ENCODE peak calls at places on chromosomes 13 and 19, in six cellular contexts. One of them, this sample, is unnamed.

GRCh38 chr13:112253631-112254030 is 122.5 kb upstream of the SPACA7 start:
- DNase-seq in neuronal stem cell: no peak
- DNase-seq in IMR-90: no peak
- DNase-seq in trophoblast cell: no peak
- DNase-seq in mesenchymal stem cell: no peak
- DNase-seq in H1: no peak
- DNase-seq in this sample: no peak

GRCh38 chr13:42777476-42777875 is 3.9 kb upstream of the FAM216B start:
- DNase-seq in neuronal stem cell: no peak
- DNase-seq in IMR-90: peak; percentile 28
- DNase-seq in trophoblast cell: no peak
- DNase-seq in mesenchymal stem cell: no peak
- DNase-seq in H1: no peak
- DNase-seq in this sample: no peak

GRCh38 chr19:19211499-19212432 is at the start of gene NCAN:
- DNase-seq in neuronal stem cell: peak; percentile 42
- DNase-seq in IMR-90: no peak
- DNase-seq in trophoblast cell: no peak
- DNase-seq in mesenchymal stem cell: no peak
- DNase-seq in H1: no peak
- DNase-seq in this sample: peak; percentile 48

GRCh38 chr13:113748862-113749451 is 10.1 kb upstream of the TMEM255B start:
- DNase-seq in neuronal stem cell: no peak
- DNase-seq in IMR-90: no peak
- DNase-seq in trophoblast cell: no peak
- DNase-seq in mesenchymal stem cell: no peak
- DNase-seq in H1: no peak
- DNase-seq in this sample: no peak

GRCh38 chr13:66329988-66330429 is 900.1 kb downstream of the PCDH9 start:
- DNase-seq in neuronal stem cell: no peak
- DNase-seq in IMR-90: peak; percentile 37
- DNase-seq in trophoblast cell: no peak
- DNase-seq in mesenchymal stem cell: no peak
- DNase-seq in H1: no peak
- DNase-seq in this sample: no peak

GRCh38 chr19:34236035-34236793 is 18.1 kb upstream of the GARRE1 start:
- DNase-seq in neuronal stem cell: no peak
- DNase-seq in IMR-90: peak; percentile 82
- DNase-seq in trophoblast cell: no peak
- DNase-seq in mesenchymal stem cell: peak; percentile 74
- DNase-seq in H1: no peak
- DNase-seq in this sample: no peak

GRCh38 chr13:93552596-93552995 is 326.0 kb downstream of the GPC6 start:
- DNase-seq in neuronal stem cell: no peak
- DNase-seq in IMR-90: no peak
- DNase-seq in trophoblast cell: peak; percentile 13
- DNase-seq in mesenchymal stem cell: no peak
- DNase-seq in H1: no peak
- DNase-seq in this sample: peak; percentile 73

GRCh38 chr13:91349992-91350911 is 2.8 kb downstream of the MIR17HG start:
- DNase-seq in neuronal stem cell: no peak
- DNase-seq in IMR-90: no peak
- DNase-seq in trophoblast cell: no peak
- DNase-seq in mesenchymal stem cell: no peak
- DNase-seq in H1: no peak
- DNase-seq in this sample: no peak

GRCh38 chr13:37959284-37959683 is 89.7 kb upstream of the TRPC4 start:
- DNase-seq in neuronal stem cell: no peak
- DNase-seq in IMR-90: no peak
- DNase-seq in trophoblast cell: no peak
- DNase-seq in mesenchymal stem cell: no peak
- DNase-seq in H1: no peak
- DNase-seq in this sample: no peak

GRCh38 chr19:45711851-45712698 is 18.6 kb downstream of the FBXO46 start:
- DNase-seq in neuronal stem cell: no peak
- DNase-seq in IMR-90: no peak
- DNase-seq in trophoblast cell: no peak
- DNase-seq in mesenchymal stem cell: no peak
- DNase-seq in H1: no peak
- DNase-seq in this sample: no peak

GRCh38 chr13:80742027-80742426 is 401.1 kb upstream of the SPRY2 start:
- DNase-seq in neuronal stem cell: no peak
- DNase-seq in IMR-90: no peak
- DNase-seq in trophoblast cell: no peak
- DNase-seq in mesenchymal stem cell: peak; percentile 36
- DNase-seq in H1: no peak
- DNase-seq in this sample: no peak

GRCh38 chr19:33432408-33433170 is 59.1 kb downstream of the CEBPG start:
- DNase-seq in neuronal stem cell: no peak
- DNase-seq in IMR-90: no peak
- DNase-seq in trophoblast cell: no peak
- DNase-seq in mesenchymal stem cell: no peak
- DNase-seq in H1: no peak
- DNase-seq in this sample: no peak

GRCh38 chr13:113735194-113735593 is 23.8 kb upstream of the TMEM255B start:
- DNase-seq in neuronal stem cell: no peak
- DNase-seq in IMR-90: no peak
- DNase-seq in trophoblast cell: no peak
- DNase-seq in mesenchymal stem cell: no peak
- DNase-seq in H1: no peak
- DNase-seq in this sample: no peak

GRCh38 chr19:52190679-52191293 is 934 bp downstream of the PPP2R1A start:
- DNase-seq in neuronal stem cell: peak; percentile 27
- DNase-seq in IMR-90: peak; percentile 46
- DNase-seq in trophoblast cell: peak; percentile 57
- DNase-seq in mesenchymal stem cell: peak; percentile 56
- DNase-seq in H1: no peak
- DNase-seq in this sample: peak; percentile 41

GRCh38 chr13:45765464-45765863 is 63.3 kb downstream of the CBY2 start:
- DNase-seq in neuronal stem cell: no peak
- DNase-seq in IMR-90: peak; percentile 11
- DNase-seq in trophoblast cell: no peak
- DNase-seq in mesenchymal stem cell: no peak
- DNase-seq in H1: no peak
- DNase-seq in this sample: peak; percentile 20

GRCh38 chr13:113726961-113727411 is 32.0 kb upstream of the TMEM255B start:
- DNase-seq in neuronal stem cell: no peak
- DNase-seq in IMR-90: peak; percentile 31
- DNase-seq in trophoblast cell: no peak
- DNase-seq in mesenchymal stem cell: no peak
- DNase-seq in H1: no peak
- DNase-seq in this sample: no peak

GRCh38 chr19:4372630-4373367 is 27.5 kb downstream of the SH3GL1 start:
- DNase-seq in neuronal stem cell: no peak
- DNase-seq in IMR-90: no peak
- DNase-seq in trophoblast cell: peak; percentile 44
- DNase-seq in mesenchymal stem cell: no peak
- DNase-seq in H1: no peak
- DNase-seq in this sample: no peak

GRCh38 chr19:4371898-4372629 is 28.3 kb downstream of the SH3GL1 start:
- DNase-seq in neuronal stem cell: no peak
- DNase-seq in IMR-90: no peak
- DNase-seq in trophoblast cell: no peak
- DNase-seq in mesenchymal stem cell: no peak
- DNase-seq in H1: no peak
- DNase-seq in this sample: no peak

GRCh38 chr19:4375164-4375619 is 25.2 kb downstream of the SH3GL1 start:
- DNase-seq in neuronal stem cell: no peak
- DNase-seq in IMR-90: no peak
- DNase-seq in trophoblast cell: peak; percentile 99
- DNase-seq in mesenchymal stem cell: peak; percentile 48
- DNase-seq in H1: peak; percentile 51
- DNase-seq in this sample: peak; percentile 88

GRCh38 chr19:4374451-4375163 is 25.7 kb downstream of the SH3GL1 start:
- DNase-seq in neuronal stem cell: no peak
- DNase-seq in IMR-90: peak; percentile 87
- DNase-seq in trophoblast cell: peak; percentile 94
- DNase-seq in mesenchymal stem cell: peak; percentile 91
- DNase-seq in H1: no peak
- DNase-seq in this sample: peak; percentile 73

DNA sequence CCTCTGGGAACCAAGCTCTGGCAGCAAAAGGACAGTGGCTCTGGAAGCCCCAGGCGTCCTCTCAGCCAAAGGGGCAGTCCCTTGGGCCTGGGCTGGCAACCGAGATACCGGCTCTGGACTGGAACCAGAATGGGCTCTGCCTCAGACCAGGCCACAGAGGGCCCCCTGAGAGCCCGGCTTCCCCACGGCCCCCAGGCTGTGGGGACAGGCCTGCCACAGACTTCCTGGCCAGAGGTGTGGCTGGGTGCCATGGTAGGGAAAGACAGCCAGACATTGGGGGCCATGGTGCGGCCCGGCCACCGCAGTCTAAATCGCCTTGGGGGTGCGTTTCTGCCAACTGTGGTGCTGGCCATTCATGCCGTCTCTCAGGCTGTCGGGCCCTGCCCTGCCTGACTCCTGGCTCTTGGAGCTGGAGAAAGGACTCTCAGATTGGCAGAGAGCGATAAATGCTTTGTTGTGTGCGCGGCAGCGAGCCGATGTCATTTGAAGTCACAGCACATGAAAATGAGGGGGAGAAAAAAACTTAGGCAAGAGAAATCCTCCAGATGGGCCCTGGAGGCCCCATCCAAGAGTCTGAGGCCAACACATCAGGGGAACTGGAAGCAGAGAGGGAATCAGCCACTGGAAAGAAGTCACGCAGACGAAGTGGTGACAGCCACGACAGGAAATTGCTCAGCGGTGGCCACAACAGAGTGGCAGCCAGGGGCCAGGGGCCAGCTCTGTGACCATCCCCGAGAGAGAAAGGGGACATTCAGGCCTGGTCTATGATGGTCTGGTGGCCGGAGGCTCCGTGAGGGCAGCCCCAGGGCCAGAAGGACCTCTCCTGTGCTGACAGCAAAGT is 26.5 kb downstream of the SH3GL1 start:
- DNase-seq in neuronal stem cell: no peak
- DNase-seq in IMR-90: peak; percentile 36
- DNase-seq in trophoblast cell: no peak
- DNase-seq in mesenchymal stem cell: peak; percentile 61
- DNase-seq in H1: no peak
- DNase-seq in this sample: no peak
- H3K4ac ChIP-seq in neuronal stem cell: no peak overlapping the region
- H3K4ac ChIP-seq in IMR-90: peak overlapping the region; percentile 97
- H3K4ac ChIP-seq in trophoblast cell: peak overlapping the region; percentile 65
- H3K4ac ChIP-seq in mesenchymal stem cell: peak overlapping the region; percentile 80
- H3K4ac ChIP-seq in H1: peak overlapping the region; percentile 72
- H3K4ac ChIP-seq in this sample: no peak overlapping the region

DNA sequence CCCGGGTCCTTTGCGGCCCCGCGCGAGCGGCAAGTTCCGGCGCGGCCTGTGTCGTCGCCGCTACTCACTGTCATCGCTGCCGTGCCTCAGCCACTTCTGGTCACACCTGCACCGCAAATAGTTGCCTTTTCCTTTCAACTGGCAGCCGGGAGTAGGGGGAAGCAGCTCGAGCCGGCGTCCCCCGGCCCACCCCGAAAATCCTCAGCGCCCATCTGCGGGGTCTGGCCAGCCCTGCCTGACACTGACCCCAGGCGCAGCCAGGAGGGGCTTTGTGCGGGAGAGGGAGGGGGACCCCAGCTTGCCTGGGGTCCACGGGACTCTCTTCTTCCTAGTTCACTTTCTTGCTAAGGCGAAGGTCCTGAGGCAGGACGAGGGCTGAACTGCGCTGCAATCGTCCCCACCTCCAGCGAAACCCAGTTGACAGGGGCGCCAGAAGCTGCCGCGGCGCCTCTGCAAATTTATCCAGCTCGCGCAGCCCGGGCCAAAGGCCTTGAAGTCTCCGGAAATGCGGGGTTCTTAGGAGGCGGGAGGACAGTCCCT is 1.7 kb downstream of the PDX1 start:
- DNase-seq in neuronal stem cell: peak; percentile 11
- DNase-seq in IMR-90: no peak
- DNase-seq in trophoblast cell: no peak
- DNase-seq in mesenchymal stem cell: no peak
- DNase-seq in H1: no peak
- DNase-seq in this sample: no peak
- H3K4me3 ChIP-seq in neuronal stem cell: peak overlapping the region; percentile 48
- H3K4me3 ChIP-seq in IMR-90: peak overlapping the region; percentile 9
- H3K4me3 ChIP-seq in trophoblast cell: no peak overlapping the region
- H3K4me3 ChIP-seq in mesenchymal stem cell: peak overlapping the region; percentile 71
- H3K4me3 ChIP-seq in H1: no peak overlapping the region
- H3K4me3 ChIP-seq in this sample: no peak overlapping the region

GRCh38 chr19:9445037-9445436 is 9.7 kb upstream of the ZNF266 start:
- DNase-seq in neuronal stem cell: no peak
- DNase-seq in IMR-90: no peak
- DNase-seq in trophoblast cell: no peak
- DNase-seq in mesenchymal stem cell: no peak
- DNase-seq in H1: no peak
- DNase-seq in this sample: no peak
- H3K27ac ChIP-seq in neuronal stem cell: no peak overlapping the region
- H3K27ac ChIP-seq in IMR-90: no peak overlapping the region
- H3K27ac ChIP-seq in trophoblast cell: no peak overlapping the region
- H3K27ac ChIP-seq in mesenchymal stem cell: no peak overlapping the region
- H3K27ac ChIP-seq in H1: no peak overlapping the region
- H3K27ac ChIP-seq in this sample: no peak overlapping the region

GRCh38 chr19:55654833-55655647 is at the start of gene U2AF2:
- DNase-seq in neuronal stem cell: peak; percentile 94
- DNase-seq in IMR-90: peak; percentile 89
- DNase-seq in trophoblast cell: peak; percentile 95
- DNase-seq in mesenchymal stem cell: peak; percentile 80
- DNase-seq in H1: no peak
- DNase-seq in this sample: peak; percentile 92
- H3K4ac ChIP-seq in neuronal stem cell: peak within 1 kb of the TSS; percentile 98
- H3K4ac ChIP-seq in IMR-90: peak within 1 kb of the TSS; percentile 99
- H3K4ac ChIP-seq in trophoblast cell: peak within 1 kb of the TSS; percentile 99
- H3K4ac ChIP-seq in mesenchymal stem cell: peak within 1 kb of the TSS; percentile 98
- H3K4ac ChIP-seq in H1: peak within 1 kb of the TSS; percentile 36
- H3K4ac ChIP-seq in this sample: peak within 1 kb of the TSS; percentile 98

DNA sequence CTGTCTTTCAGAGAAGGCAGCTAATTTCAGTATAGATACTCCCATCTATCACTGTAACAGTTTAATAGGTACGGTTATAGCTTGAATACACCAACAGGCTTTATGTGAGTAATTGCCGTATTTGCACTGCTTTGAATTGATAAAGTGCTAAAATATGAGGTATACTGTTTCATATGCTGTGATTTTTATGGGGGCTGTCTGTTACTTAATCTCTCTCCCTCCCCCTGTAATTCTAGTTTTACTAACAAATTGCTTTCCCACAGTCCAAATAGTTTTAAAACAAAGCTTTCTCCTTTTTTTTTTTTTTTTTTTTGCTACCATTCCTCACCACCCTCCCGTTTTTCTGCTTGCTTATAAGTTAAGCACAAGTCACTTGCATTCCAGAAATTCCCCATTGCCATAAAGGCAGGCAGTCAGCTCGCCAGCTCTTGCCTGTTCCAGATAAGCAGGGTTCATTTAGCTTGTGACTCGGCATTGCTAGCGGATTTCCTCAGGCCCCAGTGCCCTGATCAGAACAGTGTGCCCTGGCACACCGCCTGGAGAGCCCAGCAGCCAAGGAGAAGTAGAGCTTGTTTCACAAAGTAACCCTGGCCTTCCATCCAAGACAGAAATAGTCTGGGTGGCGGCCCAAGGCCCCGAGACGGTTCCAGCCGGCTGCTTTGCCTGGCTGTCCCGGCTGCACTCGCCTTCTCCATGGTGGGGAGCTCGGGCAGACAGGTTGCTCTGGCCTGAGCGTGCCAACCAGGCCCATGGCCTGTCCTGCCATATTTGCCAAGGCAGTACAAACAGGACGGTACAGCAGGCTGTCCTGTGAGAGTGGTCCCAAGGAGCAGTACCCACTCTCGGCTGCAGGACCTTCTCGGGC is 43.5 kb upstream of the NPAS1 start:
- DNase-seq in neuronal stem cell: peak; percentile 59
- DNase-seq in IMR-90: peak; percentile 93
- DNase-seq in trophoblast cell: peak; percentile 71
- DNase-seq in mesenchymal stem cell: peak; percentile 91
- DNase-seq in H1: peak; percentile 59
- DNase-seq in this sample: peak; percentile 97
- H3K4me3 ChIP-seq in neuronal stem cell: no peak overlapping the region
- H3K4me3 ChIP-seq in IMR-90: no peak overlapping the region
- H3K4me3 ChIP-seq in trophoblast cell: no peak overlapping the region
- H3K4me3 ChIP-seq in mesenchymal stem cell: peak overlapping the region; percentile 12
- H3K4me3 ChIP-seq in H1: no peak overlapping the region
- H3K4me3 ChIP-seq in this sample: no peak overlapping the region

This sample was measured in mesendoderm.